ENCODE peak calls at places on chromosomes 3 and 15, in seven cellular contexts. G is NCI-H1105; C is stimulated activated CD8-positive, alpha-beta memory T cell treated with anti-CD3 and anti-CD28 coated beads, Interleukin-7, amount 100 ng/mL, for 4 hours; N is stromal cell of bone marrow; O is activated T-helper 1 cell treated with Interleukin-2 at 50 U/mL for 16 hours; Q is activated naive CD4-positive, alpha-beta T cell treated with anti-CD3 and anti-CD28 coated beads for 36 hours; R is HepG2. X is an unnamed sample.

GRCh38 chr15:95265419-95265997 is 1034.1 kb downstream of the MCTP2 start:
- DNase-seq in Q (no peak), R (no peak), O (no peak), C (no peak), N (no peak), G (no peak), X (no peak)

GRCh38 chr15:81117581-81117980 is 16.5 kb upstream of the CFAP161 start:
- DNase-seq in N (no peak), G (no peak), R (no peak), O (no peak), C (no peak), Q (no peak), X (no peak)

GRCh38 chr15:88257311-88257901 is 867 bp upstream of the NTRK3 start:
- DNase-seq in G (no peak), R (no peak), C (peak; percentile 2), O (no peak), Q (peak; percentile 73), N (no peak), X (no peak)

GRCh38 chr15:72368895-72369294 is 6.9 kb downstream of the HEXA start:
- DNase-seq in G (no peak), O (no peak), C (no peak), R (no peak), N (no peak), Q (no peak), X (no peak)

GRCh38 chr3:56782215-56782614 is 19.5 kb downstream of the ARHGEF3 start:
- DNase-seq in R (peak; percentile 92), G (no peak), N (no peak), Q (no peak), O (no peak), C (no peak), X (peak; percentile 34)

GRCh38 chr3:194333212-194333980 is 17.7 kb downstream of the CPN2 start:
- DNase-seq in C (peak; percentile 75), Q (peak; percentile 93), G (no peak), N (peak; percentile 66), O (peak; percentile 80), R (peak; percentile 77), X (peak; percentile 80)

GRCh38 chr3:197168606-197169005 is 129.8 kb downstream of the DLG1 start:
- DNase-seq in C (no peak), G (peak; percentile 2), O (no peak), R (no peak), N (peak; percentile 79), Q (no peak), X (no peak)

GRCh38 chr15:44489464-44489863 is 47.5 kb upstream of the EIF3J start:
- DNase-seq in G (no peak), R (peak; percentile 5), C (no peak), O (no peak), N (peak; percentile 70), Q (no peak), X (peak; percentile 62)

GRCh38 chr15:48532938-48533337 is 112.6 kb downstream of the FBN1 start:
- DNase-seq in C (no peak), G (no peak), O (no peak), Q (no peak), N (no peak), R (no peak), X (no peak)

GRCh38 chr3:181066688-181067087 is 77.2 kb upstream of the DNAJC19 start:
- DNase-seq in O (no peak), N (no peak), R (no peak), Q (no peak), C (no peak), G (no peak), X (no peak)

GRCh38 chr3:123787133-123787532 is 97.0 kb downstream of the MYLK start:
- DNase-seq in Q (no peak), N (no peak), O (no peak), R (no peak), C (no peak), G (no peak), X (peak; percentile 32)

X was measured in small intestine.